ENCODE peak calls at places on chromosomes 12 and 14, in four cellular contexts. One of them, this sample, is unnamed.

GRCh38 chr14:54253195-54253947 is 143.4 kb upstream of the CDKN3 start:
- ATAC-seq in heart right ventricle: no peak
- ATAC-seq in pancreas: no peak
- ATAC-seq in Panc1: peak; percentile 87
- ATAC-seq in this sample: no peak

GRCh38 chr14:64203366-64204006 is 90.7 kb downstream of the ESR2 start:
- ATAC-seq in heart right ventricle: no peak
- ATAC-seq in pancreas: peak; percentile 38
- ATAC-seq in Panc1: no peak
- ATAC-seq in this sample: no peak

GRCh38 chr12:42570076-42570475 is 19.5 kb downstream of the PRICKLE1 start:
- ATAC-seq in heart right ventricle: no peak
- ATAC-seq in pancreas: peak; percentile 94
- ATAC-seq in Panc1: no peak
- ATAC-seq in this sample: peak; percentile 16

GRCh38 chr12:116542345-116542950 is 16.7 kb upstream of the MAP1LC3B2 start:
- ATAC-seq in heart right ventricle: no peak
- ATAC-seq in pancreas: no peak
- ATAC-seq in Panc1: peak; percentile 52
- ATAC-seq in this sample: no peak

GRCh38 chr12:128509170-128509569 is 242.2 kb downstream of the TMEM132C start:
- ATAC-seq in heart right ventricle: no peak
- ATAC-seq in pancreas: no peak
- ATAC-seq in Panc1: no peak
- ATAC-seq in this sample: no peak

GRCh38 chr12:94706250-94706661 is 55.9 kb upstream of the TMCC3 start:
- ATAC-seq in heart right ventricle: no peak
- ATAC-seq in pancreas: no peak
- ATAC-seq in Panc1: no peak
- ATAC-seq in this sample: no peak

GRCh38 chr12:103957865-103958388 is 7.7 kb upstream of the TDG start:
- ATAC-seq in heart right ventricle: no peak
- ATAC-seq in pancreas: no peak
- ATAC-seq in Panc1: no peak
- ATAC-seq in this sample: no peak

GRCh38 chr14:90804292-90804671 is 11.9 kb downstream of the TTC7B start:
- ATAC-seq in heart right ventricle: no peak
- ATAC-seq in pancreas: no peak
- ATAC-seq in Panc1: no peak
- ATAC-seq in this sample: no peak

GRCh38 chr12:29039013-29039412 is 110.1 kb upstream of the FAR2 start:
- ATAC-seq in heart right ventricle: no peak
- ATAC-seq in pancreas: no peak
- ATAC-seq in Panc1: no peak
- ATAC-seq in this sample: peak; percentile 69

GRCh38 chr14:90263748-90264449 is 7.5 kb downstream of the PSMC1 start:
- ATAC-seq in heart right ventricle: no peak
- ATAC-seq in pancreas: no peak
- ATAC-seq in Panc1: no peak
- ATAC-seq in this sample: no peak

GRCh38 chr12:45745861-45746277 is 16.4 kb downstream of the ARID2 start:
- ATAC-seq in heart right ventricle: peak; percentile 28
- ATAC-seq in pancreas: peak; percentile 80
- ATAC-seq in Panc1: no peak
- ATAC-seq in this sample: no peak

GRCh38 chr12:127278351-127278750 is 988.6 kb upstream of the TMEM132C start:
- ATAC-seq in heart right ventricle: no peak
- ATAC-seq in pancreas: no peak
- ATAC-seq in Panc1: no peak
- ATAC-seq in this sample: no peak

GRCh38 chr12:1131811-1132224 is 140.8 kb downstream of the ERC1 start:
- ATAC-seq in heart right ventricle: no peak
- ATAC-seq in pancreas: peak; percentile 78
- ATAC-seq in Panc1: no peak
- ATAC-seq in this sample: no peak

GRCh38 chr14:92534863-92535654 is 21.5 kb downstream of the RIN3 start:
- ATAC-seq in heart right ventricle: no peak
- ATAC-seq in pancreas: no peak
- ATAC-seq in Panc1: no peak
- ATAC-seq in this sample: no peak

GRCh38 chr12:109744991-109745942 is 31.6 kb downstream of the FAM222A start:
- ATAC-seq in heart right ventricle: no peak
- ATAC-seq in pancreas: peak; percentile 54
- ATAC-seq in Panc1: no peak
- ATAC-seq in this sample: no peak

GRCh38 chr12:3004655-3005565 is 45.7 kb downstream of the TEAD4 start:
- ATAC-seq in heart right ventricle: peak; percentile 25
- ATAC-seq in pancreas: peak; percentile 22
- ATAC-seq in Panc1: no peak
- ATAC-seq in this sample: peak; percentile 25

GRCh38 chr12:80838708-80839107 is 99.0 kb downstream of the LIN7A start:
- ATAC-seq in heart right ventricle: no peak
- ATAC-seq in pancreas: no peak
- ATAC-seq in Panc1: no peak
- ATAC-seq in this sample: no peak

GRCh38 chr14:20559461-20559904 is 1.4 kb downstream of the RNASE9 start:
- ATAC-seq in heart right ventricle: no peak
- ATAC-seq in pancreas: no peak
- ATAC-seq in Panc1: no peak
- ATAC-seq in this sample: no peak

DNA sequence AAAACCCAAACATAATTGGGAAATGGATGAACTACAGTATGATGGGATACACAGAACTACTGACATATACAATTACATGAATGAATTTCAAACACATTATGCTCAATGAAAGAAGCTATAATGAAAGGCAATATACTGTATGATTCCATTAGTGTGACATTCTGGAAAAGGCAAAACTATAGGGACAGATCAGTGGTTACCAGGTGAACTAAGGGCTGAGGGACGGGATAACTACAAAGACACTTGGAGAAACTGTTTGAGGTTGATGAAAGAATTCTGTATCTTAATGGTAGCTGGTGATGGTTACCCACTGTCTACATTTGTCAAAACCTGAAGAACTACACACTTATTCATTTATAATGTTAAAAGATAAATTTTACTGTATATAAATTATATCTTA is 7.7 kb downstream of the ZFC3H1 start:
- ATAC-seq in heart right ventricle: no peak
- ATAC-seq in pancreas: no peak
- ATAC-seq in Panc1: no peak
- ATAC-seq in this sample: no peak
- H3K36me3 ChIP-seq in heart right ventricle: peaks cover 92% of the 10 kb centered on the region
- H3K36me3 ChIP-seq in pancreas: peaks cover 19% of the 10 kb centered on the region
- H3K36me3 ChIP-seq in Panc1: peaks cover 39% of the 10 kb centered on the region
- H3K36me3 ChIP-seq in this sample: peaks cover 74% of the 10 kb centered on the region

DNA sequence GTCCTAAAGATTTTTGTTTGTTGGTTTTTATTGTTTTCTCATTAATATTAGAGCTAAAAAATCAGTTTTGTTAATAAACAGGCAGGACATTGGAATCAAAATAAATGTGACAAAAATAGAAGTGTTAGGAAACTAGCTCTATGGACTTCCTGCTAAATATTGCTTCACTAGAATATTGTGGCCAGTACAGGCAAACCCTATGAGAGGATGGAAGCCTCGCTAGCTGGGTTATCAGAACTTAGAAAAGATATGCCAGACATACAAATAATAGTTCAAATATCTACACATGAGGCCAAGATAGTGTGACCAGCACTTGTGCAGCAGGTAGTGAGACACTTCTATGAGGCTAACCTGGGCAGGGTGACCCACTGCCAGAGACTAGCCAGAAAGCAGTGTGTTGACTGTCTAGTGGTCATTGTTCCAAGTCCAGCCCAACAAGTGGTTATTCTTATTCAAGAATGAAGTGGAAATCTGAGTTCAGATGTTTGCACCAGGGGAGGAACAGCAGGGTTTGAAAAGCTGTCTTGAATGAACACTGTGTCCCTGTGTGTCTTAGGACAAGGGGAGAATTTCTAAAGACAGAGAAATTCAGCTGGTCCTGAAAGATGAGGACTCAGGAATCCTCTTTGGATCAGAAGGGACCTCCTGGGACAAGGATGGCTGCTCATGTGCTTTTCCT is 16.4 kb downstream of the TSPAN8 start:
- ATAC-seq in heart right ventricle: peak; percentile 28
- ATAC-seq in pancreas: peak; percentile 49
- ATAC-seq in Panc1: no peak
- ATAC-seq in this sample: peak; percentile 80
- H3K27ac ChIP-seq in heart right ventricle: no peak overlapping the region
- H3K27ac ChIP-seq in pancreas: no peak overlapping the region
- H3K27ac ChIP-seq in Panc1: no peak overlapping the region
- H3K27ac ChIP-seq in this sample: no peak overlapping the region

GRCh38 chr14:70964492-70964891 is 57.2 kb downstream of the PCNX1 start:
- ATAC-seq in heart right ventricle: no peak
- ATAC-seq in pancreas: no peak
- ATAC-seq in Panc1: no peak
- ATAC-seq in this sample: no peak
- H3K4me1 ChIP-seq in heart right ventricle: peaks cover 16% of the 10 kb centered on the region
- H3K4me1 ChIP-seq in pancreas: peaks cover 5% of the 10 kb centered on the region
- H3K4me1 ChIP-seq in Panc1: no peaks in the 10 kb centered on the region
- H3K4me1 ChIP-seq in this sample: peaks cover 12% of the 10 kb centered on the region

GRCh38 chr12:27657296-27657695 is 39.0 kb upstream of the REP15 start:
- ATAC-seq in heart right ventricle: no peak
- ATAC-seq in pancreas: no peak
- ATAC-seq in Panc1: no peak
- ATAC-seq in this sample: no peak
- H3K36me3 ChIP-seq in heart right ventricle: peaks cover 94% of the 10 kb centered on the region
- H3K36me3 ChIP-seq in pancreas: peaks cover 23% of the 10 kb centered on the region
- H3K36me3 ChIP-seq in Panc1: peaks cover 2% of the 10 kb centered on the region
- H3K36me3 ChIP-seq in this sample: peaks cover 61% of the 10 kb centered on the region

DNA sequence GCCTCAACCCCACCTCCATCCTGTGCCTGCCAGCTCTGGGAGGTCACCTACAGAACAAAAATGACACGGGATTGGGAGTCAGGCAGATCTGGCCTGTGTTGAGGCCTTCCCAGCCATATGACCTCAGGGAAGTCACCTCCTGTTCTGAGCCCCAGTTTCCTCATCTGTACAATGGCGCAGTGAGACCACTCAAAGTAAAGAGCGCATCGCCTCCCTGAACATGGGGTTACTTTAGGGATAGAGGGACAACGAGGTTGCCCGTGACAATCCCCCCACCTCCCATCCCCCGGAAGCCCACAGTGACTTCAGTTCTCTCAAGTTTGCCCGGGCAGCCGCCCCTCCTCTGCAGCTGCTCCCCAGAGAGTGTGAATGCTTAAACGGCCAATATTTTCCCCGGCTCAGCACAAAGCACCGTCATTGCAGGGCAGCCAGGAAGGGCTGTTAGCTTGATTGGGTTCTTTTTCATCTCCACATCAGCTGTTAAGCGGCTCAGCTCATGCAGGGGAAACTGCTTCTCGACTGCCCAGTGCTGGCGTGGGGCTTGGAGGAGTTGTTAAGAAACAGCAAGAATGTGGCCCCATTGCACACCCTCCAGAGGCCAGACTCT is 120.4 kb upstream of the NCOR2 start:
- ATAC-seq in heart right ventricle: peak; percentile 43
- ATAC-seq in pancreas: peak; percentile 41
- ATAC-seq in Panc1: peak; percentile 18
- ATAC-seq in this sample: peak; percentile 27
- H3K27ac ChIP-seq in heart right ventricle: peak overlapping the region; percentile 65
- H3K27ac ChIP-seq in pancreas: no peak overlapping the region
- H3K27ac ChIP-seq in Panc1: peak overlapping the region; percentile 98
- H3K27ac ChIP-seq in this sample: peak overlapping the region; percentile 91

GRCh38 chr12:120836119-120836684 is 68.0 kb downstream of the SPPL3 start:
- ATAC-seq in heart right ventricle: no peak
- ATAC-seq in pancreas: no peak
- ATAC-seq in Panc1: no peak
- ATAC-seq in this sample: no peak
- H3K4me1 ChIP-seq in heart right ventricle: peaks cover 67% of the 10 kb centered on the region
- H3K4me1 ChIP-seq in pancreas: peaks cover 13% of the 10 kb centered on the region
- H3K4me1 ChIP-seq in Panc1: peaks cover 5% of the 10 kb centered on the region
- H3K4me1 ChIP-seq in this sample: peaks cover 25% of the 10 kb centered on the region

DNA sequence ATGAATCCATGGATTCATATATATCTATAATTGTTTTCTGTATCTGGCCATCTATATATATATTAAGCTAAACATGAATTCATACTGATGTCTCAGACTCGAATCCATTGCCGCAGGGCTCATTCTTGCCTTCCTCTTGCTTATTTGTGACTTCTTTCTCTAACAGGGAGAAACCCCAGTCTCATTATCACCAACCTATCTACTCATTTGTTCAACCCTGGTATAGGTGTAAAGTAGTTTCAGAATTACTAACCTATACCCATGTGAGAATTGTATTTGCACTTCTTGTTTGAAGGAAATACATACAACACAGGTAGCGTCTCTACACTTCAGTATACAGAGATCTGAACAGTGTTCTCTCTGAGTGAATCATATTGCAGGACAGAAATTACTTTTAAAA is 77.7 kb downstream of the PTPN11 start:
- ATAC-seq in heart right ventricle: no peak
- ATAC-seq in pancreas: no peak
- ATAC-seq in Panc1: no peak
- ATAC-seq in this sample: no peak
- H3K36me3 ChIP-seq in heart right ventricle: peaks cover 91% of the 10 kb centered on the region
- H3K36me3 ChIP-seq in pancreas: peaks cover 10% of the 10 kb centered on the region
- H3K36me3 ChIP-seq in Panc1: no peaks in the 10 kb centered on the region
- H3K36me3 ChIP-seq in this sample: no peaks in the 10 kb centered on the region

DNA sequence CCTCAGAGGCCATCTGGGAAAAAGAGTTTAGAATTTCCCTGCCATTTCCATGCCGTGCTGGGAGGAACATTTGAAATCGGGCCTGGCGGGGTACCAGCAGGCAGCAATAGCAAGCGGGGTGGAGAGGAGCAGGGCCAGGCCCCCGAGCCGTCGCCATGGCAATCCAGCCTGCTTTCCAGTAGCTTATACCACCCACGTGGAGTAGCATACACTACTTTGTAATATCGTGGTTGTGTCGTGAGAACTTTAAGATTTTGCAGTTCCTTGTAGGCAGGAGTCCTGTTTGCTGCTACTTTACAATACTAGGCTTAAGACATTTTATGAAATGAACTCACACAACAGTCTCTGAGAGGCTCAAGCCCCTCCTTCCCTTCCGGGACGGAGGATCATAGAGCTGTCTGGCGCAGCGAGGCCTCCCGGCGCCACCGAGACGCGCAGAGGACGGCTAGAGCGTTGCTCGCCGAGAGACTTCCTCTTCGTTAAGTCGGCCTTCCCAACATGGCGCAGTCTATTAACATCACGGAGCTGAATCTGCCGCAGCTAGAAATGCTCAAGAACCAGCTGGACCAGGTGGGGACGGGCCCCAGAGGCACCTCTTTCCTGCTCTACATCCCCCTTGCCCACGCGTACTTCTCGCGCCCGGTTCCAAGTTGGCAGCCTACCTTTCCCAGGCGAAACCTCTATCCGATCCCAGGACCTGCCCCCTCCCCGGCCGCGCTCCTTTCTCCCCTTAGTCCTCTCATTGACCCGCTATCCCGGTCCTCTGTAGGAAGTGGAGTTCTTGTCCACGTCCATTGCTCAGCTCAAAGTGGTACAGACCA is at the start of gene PFDN5:
- ATAC-seq in heart right ventricle: peak; percentile 93
- ATAC-seq in pancreas: peak; percentile 93
- ATAC-seq in Panc1: peak; percentile 90
- ATAC-seq in this sample: peak; percentile 96
- H3K27ac ChIP-seq in heart right ventricle: peak within 1 kb of the TSS; percentile 14
- H3K27ac ChIP-seq in pancreas: peak within 1 kb of the TSS; percentile 86
- H3K27ac ChIP-seq in Panc1: peak within 1 kb of the TSS; percentile 95
- H3K27ac ChIP-seq in this sample: peak within 1 kb of the TSS; percentile 89

GRCh38 chr14:74554742-74555362 is 57.2 kb downstream of the LTBP2 start:
- ATAC-seq in heart right ventricle: no peak
- ATAC-seq in pancreas: no peak
- ATAC-seq in Panc1: no peak
- ATAC-seq in this sample: no peak
- H3K4me1 ChIP-seq in heart right ventricle: peaks cover 27% of the 10 kb centered on the region
- H3K4me1 ChIP-seq in pancreas: no peaks in the 10 kb centered on the region
- H3K4me1 ChIP-seq in Panc1: no peaks in the 10 kb centered on the region
- H3K4me1 ChIP-seq in this sample: peaks cover 32% of the 10 kb centered on the region

This sample was measured in gastroesophageal sphincter.